ENCODE peak calls at places on chromosome 18, in five cellular contexts. O, J, B, W and Z are unnamed samples.

GRCh38 chr18:46374850-46375249 is 270.7 kb downstream of the HAUS1 start:
- DNase-seq in O (peak; percentile 14), J (no peak), B (no peak), W (no peak), Z (no peak)

GRCh38 chr18:13611058-13611615 is 115.2 kb downstream of the FAM210A start:
- DNase-seq in O (no peak), J (no peak), B (no peak), W (no peak), Z (no peak)

GRCh38 chr18:463442-464310 is 36.8 kb downstream of the COLEC12 start:
- DNase-seq in O (no peak), J (no peak), B (no peak), W (no peak), Z (no peak)

GRCh38 chr18:13036622-13037320 is 45.6 kb downstream of the CEP192 start:
- DNase-seq in O (no peak), J (no peak), B (no peak), W (no peak), Z (no peak)

GRCh38 chr18:6960124-6960523 is 157.5 kb downstream of the LAMA1 start:
- DNase-seq in O (no peak), J (no peak), B (no peak), W (no peak), Z (no peak)

GRCh38 chr18:13726228-13726971 is at the start of the genes FAM210A and RNMT:
- DNase-seq in O (peak; percentile 81), J (peak; percentile 96), B (peak; percentile 86), W (peak; percentile 91), Z (peak; percentile 89)

GRCh38 chr18:1541478-1541877 is 636.8 kb downstream of the ADCYAP1 start:
- DNase-seq in O (no peak), J (no peak), B (no peak), W (no peak), Z (no peak)

GRCh38 chr18:23540867-23541266 is 37.6 kb downstream of the RMC1 start:
- DNase-seq in O (no peak), J (no peak), B (peak; percentile 43), W (no peak), Z (no peak)

GRCh38 chr18:63079114-63079513 is 240.5 kb downstream of the BCL2 start:
- DNase-seq in O (no peak), J (no peak), B (peak; percentile 55), W (no peak), Z (no peak)

GRCh38 chr18:23580677-23581367 is 5.5 kb downstream of the NPC1 start:
- DNase-seq in O (no peak), J (no peak), B (no peak), W (no peak), Z (no peak)

GRCh38 chr18:50726960-50727589 is 92.7 kb downstream of the MRO start:
- DNase-seq in O (no peak), J (no peak), B (peak; percentile 41), W (no peak), Z (no peak)

GRCh38 chr18:58578835-58579560 is 49.9 kb downstream of the ALPK2 start:
- DNase-seq in O (no peak), J (peak; percentile 77), B (no peak), W (peak; percentile 28), Z (no peak)

GRCh38 chr18:76482971-76483691 is 11.9 kb downstream of the ZNF516 start:
- DNase-seq in O (no peak), J (no peak), B (no peak), W (no peak), Z (no peak)

GRCh38 chr18:63082661-63083531 is 236.7 kb downstream of the BCL2 start:
- DNase-seq in O (no peak), J (no peak), B (no peak), W (no peak), Z (no peak)

GRCh38 chr18:76357585-76358265 is 137.3 kb downstream of the ZNF516 start:
- DNase-seq in O (no peak), J (no peak), B (no peak), W (no peak), Z (no peak)

GRCh38 chr18:50734342-50734741 is 85.5 kb downstream of the MRO start:
- DNase-seq in O (no peak), J (no peak), B (no peak), W (no peak), Z (no peak)

GRCh38 chr18:72700961-72701710 is 157.0 kb upstream of the CBLN2 start:
- DNase-seq in O (no peak), J (peak; percentile 30), B (no peak), W (peak; percentile 9), Z (no peak)

GRCh38 chr18:75497576-75497975 is 70.1 kb upstream of the SMIM21 start:
- DNase-seq in O (no peak), J (no peak), B (no peak), W (no peak), Z (no peak)

GRCh38 chr18:38241216-38241615 is 675.6 kb upstream of the CELF4 start:
- DNase-seq in O (no peak), J (no peak), B (no peak), W (no peak), Z (no peak)

GRCh38 chr18:46621111-46621766 is 35.8 kb downstream of the LOXHD1 start:
- DNase-seq in O (no peak), J (no peak), B (no peak), W (no peak), Z (no peak)

DNA sequence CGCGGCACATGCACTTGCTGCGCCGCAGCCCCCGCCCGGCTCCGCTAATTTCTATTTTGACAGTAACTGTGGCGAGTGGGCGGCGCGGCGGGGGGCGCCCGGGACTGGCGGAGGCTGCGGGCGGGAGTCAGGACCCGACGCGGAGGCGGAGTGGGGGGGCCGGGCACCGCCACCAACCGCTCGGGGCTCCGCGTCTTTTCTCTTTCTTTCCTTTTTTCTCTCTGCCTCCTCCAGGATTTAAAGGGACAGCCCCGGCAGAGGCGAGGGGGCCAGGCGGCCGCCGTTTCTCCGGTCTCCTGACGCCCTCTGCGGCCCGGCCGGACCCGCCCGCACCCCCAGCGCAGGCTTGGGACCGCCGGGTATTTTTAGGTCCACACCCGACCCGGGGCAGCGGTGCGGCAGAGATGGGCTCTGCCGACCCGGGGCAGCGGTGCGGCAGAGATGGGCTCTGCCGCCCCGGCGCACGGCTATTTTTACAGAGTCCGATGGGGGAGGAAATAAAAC is 460 bp upstream of the ZBTB7C start:
- DNase-seq in O (peak; percentile 36), J (no peak), B (no peak), W (no peak), Z (no peak)
- TF ChIP-seq KDM1A in O (no peak), J (no peak), B (no peak), W (no peak), Z (no peak)

GRCh38 chr18:29780814-29781213 is 1261.7 kb downstream of the DSC3 start:
- DNase-seq in O (no peak), J (no peak), B (no peak), W (no peak), Z (no peak)
- TF ChIP-seq KDM1A in O (no peak), J (no peak), B (no peak), W (no peak), Z (no peak)

DNA sequence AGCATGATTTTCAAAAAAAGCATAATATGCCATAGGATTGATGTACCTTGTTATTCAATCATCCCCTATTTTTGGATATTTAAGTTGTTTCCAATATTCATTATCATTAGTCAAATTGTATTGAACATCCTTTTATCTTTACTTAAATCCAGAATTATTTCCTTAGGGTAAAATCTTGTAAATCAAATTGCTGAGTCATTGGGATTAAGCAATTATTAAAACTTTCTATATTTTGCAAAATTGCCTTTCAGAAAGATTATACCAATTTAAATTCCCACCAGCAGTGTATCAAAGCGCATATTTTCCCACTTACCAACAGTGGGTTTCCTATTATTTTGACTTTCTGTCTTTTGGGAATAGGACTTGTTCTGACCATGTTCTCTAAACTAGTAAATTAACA is 159.3 kb downstream of the SS18 start:
- DNase-seq in O (no peak), J (no peak), B (no peak), W (no peak), Z (no peak)
- TF ChIP-seq KDM1A in O (no peak), J (no peak), B (no peak), W (no peak), Z (no peak)

GRCh38 chr18:31596081-31596872 is 4.6 kb downstream of the TTR start:
- DNase-seq in O (no peak), J (peak; percentile 5), B (no peak), W (peak; percentile 67), Z (no peak)

GRCh38 chr18:31590570-31590969 is 1.1 kb upstream of the TTR start:
- DNase-seq in O (no peak), J (no peak), B (no peak), W (no peak), Z (no peak)

GRCh38 chr18:31591628-31592027 is at the start of gene TTR:
- DNase-seq in O (no peak), J (no peak), B (no peak), W (peak; percentile 94), Z (no peak)

GRCh38 chr18:31591113-31591512 is 564 bp upstream of the TTR start:
- DNase-seq in O (no peak), J (no peak), B (no peak), W (no peak), Z (no peak)

DNA sequence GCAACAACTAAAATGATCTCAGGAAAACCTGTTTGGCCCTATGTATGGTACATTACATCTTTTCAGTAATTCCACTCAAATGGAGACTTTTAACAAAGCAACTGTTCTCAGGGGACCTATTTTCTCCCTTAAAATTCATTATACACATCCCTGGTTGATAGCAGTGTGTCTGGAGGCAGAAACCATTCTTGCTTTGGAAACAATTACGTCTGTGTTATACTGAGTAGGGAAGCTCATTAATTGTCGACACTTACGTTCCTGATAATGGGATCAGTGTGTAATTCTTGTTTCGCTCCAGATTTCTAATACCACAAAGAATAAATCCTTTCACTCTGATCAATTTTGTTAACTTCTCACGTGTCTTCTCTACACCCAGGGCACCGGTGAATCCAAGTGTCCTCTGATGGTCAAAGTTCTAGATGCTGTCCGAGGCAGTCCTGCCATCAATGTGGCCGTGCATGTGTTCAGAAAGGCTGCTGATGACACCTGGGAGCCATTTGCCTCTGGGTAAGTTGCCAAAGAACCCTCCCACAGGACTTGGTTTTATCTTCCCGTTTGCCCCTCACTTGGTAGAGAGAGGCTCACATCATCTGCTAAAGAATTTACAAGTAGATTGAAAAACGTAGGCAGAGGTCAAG is 962 bp downstream of the TTR start:
- DNase-seq in O (no peak), J (no peak), B (no peak), W (no peak), Z (no peak)
- TF ChIP-seq KDM1A in O (no peak), J (no peak), B (no peak), W (no peak), Z (no peak)

DNA sequence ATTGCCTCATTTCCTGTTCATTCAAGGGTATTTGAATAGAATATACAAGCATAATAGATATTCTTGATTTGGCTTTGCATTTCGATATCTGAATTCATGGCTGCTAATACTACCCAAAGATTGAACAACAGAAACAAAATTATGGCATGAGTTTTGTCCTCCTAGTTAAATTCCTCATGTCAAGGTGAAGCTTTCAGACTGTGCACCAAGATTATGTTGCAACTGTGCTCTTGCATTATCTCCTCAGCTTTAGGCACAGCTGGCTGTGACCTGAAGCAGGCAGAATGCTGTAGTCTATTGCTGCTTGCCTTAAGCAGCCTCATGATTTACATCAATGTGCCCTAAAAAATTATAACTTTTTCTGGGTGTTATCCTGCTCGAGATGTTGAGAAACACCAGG is 13.4 kb upstream of the TMX3 start:
- DNase-seq in O (no peak), J (no peak), B (no peak), W (no peak), Z (no peak)
- TF ChIP-seq KDM1A in O (no peak), J (no peak), B (no peak), W (no peak), Z (no peak)

GRCh38 chr18:49499046-49499637 is 12.1 kb upstream of the C18orf32 start:
- DNase-seq in O (no peak), J (no peak), B (no peak), W (no peak), Z (no peak)
- TF ChIP-seq KDM1A in O (no peak), J (no peak), B (no peak), W (no peak), Z (peak; percentile 50)

GRCh38 chr18:28147674-28148171 is 29.2 kb downstream of the CDH2 start:
- DNase-seq in O (no peak), J (peak; percentile 21), B (no peak), W (peak; percentile 24), Z (no peak)
- TF ChIP-seq KDM1A in O (no peak), J (no peak), B (no peak), W (no peak), Z (no peak)